ENCODE peak calls at places on chromosome 18, in four cellular contexts. X is C1 segment of cervical spinal cord, S is right cardiac atrium, B is small intestine. M is an unnamed sample.

GRCh38 chr18:40531061-40531460 is 1424.0 kb upstream of the PIK3C3 start:
- DNase-seq in X (no peak), B (no peak), S (no peak), M (no peak)

GRCh38 chr18:77478619-77479018 is 229.0 kb downstream of the GALR1 start:
- DNase-seq in B (peak), X (no peak), S (no peak), M (peak)

GRCh38 chr18:51255694-51256093 is 58.2 kb upstream of the MEX3C start:
- DNase-seq in B (no peak), S (no peak), X (no peak), M (no peak)

GRCh38 chr18:23452347-23452727 is 750 bp upstream of the RIOK3 start:
- DNase-seq in B (no peak), S (no peak), X (no peak), M (no peak)

GRCh38 chr18:70294471-70295191 is 5.8 kb downstream of the SOCS6 start:
- DNase-seq in X (no peak), B (no peak), S (no peak), M (no peak)

GRCh38 chr18:12838178-12838634 is 45.8 kb downstream of the PTPN2 start:
- DNase-seq in B (peak), X (no peak), S (no peak), M (peak)

GRCh38 chr18:46337206-46337710 is 233.1 kb downstream of the HAUS1 start:
- DNase-seq in S (no peak), B (no peak), X (no peak), M (no peak)

GRCh38 chr18:36849288-36850011 is 20.5 kb downstream of the KIAA1328 start:
- DNase-seq in B (no peak), S (no peak), X (no peak), M (no peak)

GRCh38 chr18:76412818-76413565 is 82.0 kb downstream of the ZNF516 start:
- DNase-seq in X (no peak), S (no peak), B (no peak), M (no peak)

GRCh38 chr18:79459946-79460345 is 64.2 kb downstream of the NFATC1 start:
- DNase-seq in B (no peak), X (no peak), S (no peak), M (no peak)

GRCh38 chr18:45730832-45731545 is 7.0 kb downstream of the SLC14A1 start:
- DNase-seq in B (no peak), S (no peak), X (no peak), M (no peak)

GRCh38 chr18:44231936-44232335 is 448.8 kb upstream of the SETBP1 start:
- DNase-seq in X (no peak), B (no peak), S (no peak), M (no peak)

GRCh38 chr18:48475635-48476549 is 62.9 kb upstream of the CTIF start:
- DNase-seq in S (peak), B (peak), X (no peak), M (peak)

GRCh38 chr18:41992066-41992465 is 37.0 kb downstream of the PIK3C3 start:
- DNase-seq in X (no peak), B (no peak), S (no peak), M (no peak)

GRCh38 chr18:61589724-61590065 is 256.5 kb downstream of the CDH20 start:
- DNase-seq in X (no peak), S (no peak), B (no peak), M (no peak)

GRCh38 chr18:35559867-35560266 is 21.7 kb upstream of the GALNT1 start:
- DNase-seq in S (no peak), B (peak), X (no peak), M (peak)

GRCh38 chr18:25351280-25351772 is 640 bp downstream of the ZNF521 start:
- DNase-seq in X (no peak), B (no peak), S (no peak), M (no peak)

GRCh38 chr18:48821251-48821590 is 129.5 kb downstream of the SMAD7 start:
- DNase-seq in S (no peak), B (no peak), X (no peak), M (no peak)

GRCh38 chr18:61893304-61893970 is 630 bp upstream of the RNF152 start:
- DNase-seq in X (peak), S (peak), B (peak), M (no peak)

GRCh38 chr18:54521846-54522245 is 69.2 kb upstream of the DYNAP start:
- DNase-seq in X (no peak), S (no peak), B (no peak), M (no peak)

GRCh38 chr18:58838946-58839345 is 25.7 kb upstream of the ZNF532 start:
- DNase-seq in X (no peak), S (no peak), B (no peak), M (peak)

GRCh38 chr18:79868168-79868784 is 70.5 kb downstream of the KCNG2 start:
- DNase-seq in X (no peak), S (no peak), B (no peak), M (no peak)

GRCh38 chr18:61591200-61591719 is 258.0 kb downstream of the CDH20 start:
- DNase-seq in S (no peak), X (no peak), B (no peak), M (no peak)

GRCh38 chr18:31819925-31820229 is 59.2 kb upstream of the SLC25A52 start:
- DNase-seq in S (no peak), X (no peak), B (no peak), M (no peak)

GRCh38 chr18:45255142-45255890 is 360.0 kb upstream of the SLC14A2 start:
- DNase-seq in S (no peak), B (no peak), X (no peak), M (no peak)

GRCh38 chr18:78525364-78526111 is 454.1 kb upstream of the SALL3 start:
- DNase-seq in B (no peak), X (no peak), S (no peak), M (no peak)

GRCh38 chr18:7926526-7926925 is 359.4 kb downstream of the PTPRM start:
- DNase-seq in S (no peak), X (no peak), B (peak), M (peak)

GRCh38 chr18:4352746-4353522 is 102.2 kb downstream of the DLGAP1 start:
- DNase-seq in S (no peak), B (no peak), X (no peak), M (no peak)

GRCh38 chr18:66557091-66557490 is 46.8 kb downstream of the CDH19 start:
- DNase-seq in S (no peak), B (no peak), X (no peak), M (no peak)